ENCODE peak calls at places on chromosomes 11 and 22, in six cellular contexts. B, I, A, V, H and J are unnamed samples.

GRCh38 chr11:17395554-17395961 is 7.1 kb upstream of the KCNJ11 start:
- DNase-seq in H (no peak), V (no peak), B (no peak), I (no peak), A (no peak), J (no peak)

GRCh38 chr11:108624196-108624925 is 30.8 kb upstream of the EXPH5 start:
- DNase-seq in V (no peak), A (no peak), H (no peak), B (no peak), I (no peak), J (no peak)

GRCh38 chr11:102279641-102280170 is 37.6 kb upstream of the BIRC3 start:
- DNase-seq in I (no peak), V (peak), B (no peak), A (no peak), H (peak), J (no peak)

GRCh38 chr22:37781434-37782059 is 26.2 kb upstream of the GCAT start:
- DNase-seq in A (peak), H (no peak), I (no peak), B (no peak), V (peak), J (no peak)

GRCh38 chr11:105000797-105001196 is 22.2 kb downstream of the CASP5 start:
- DNase-seq in B (peak), V (peak), A (peak), H (no peak), I (no peak), J (no peak)

GRCh38 chr11:57556041-57556440 is 11.4 kb downstream of the UBE2L6 start:
- DNase-seq in V (no peak), H (no peak), A (no peak), I (peak), B (no peak), J (no peak)

GRCh38 chr11:57732661-57733060 is 8.6 kb upstream of the SELENOH start:
- DNase-seq in H (no peak), A (no peak), B (no peak), V (no peak), I (no peak), J (no peak)

GRCh38 chr11:133134561-133135173 is 397.6 kb downstream of the OPCML start:
- DNase-seq in H (peak), A (peak), V (peak), I (peak), B (peak), J (peak)

GRCh38 chr11:92540113-92540512 is 315.5 kb downstream of the FAT3 start:
- DNase-seq in A (no peak), V (no peak), B (no peak), H (no peak), I (no peak), J (no peak)

GRCh38 chr22:37552560-37553163 is 7.6 kb upstream of the CDC42EP1 start:
- DNase-seq in V (peak), H (no peak), B (no peak), I (no peak), A (peak), J (no peak)

GRCh38 chr11:125165111-125165663 is 636 bp downstream of the PKNOX2 start:
- DNase-seq in B (no peak), V (peak), H (no peak), I (no peak), A (no peak), J (no peak)

GRCh38 chr11:69209421-69209820 is 53.7 kb downstream of the SMIM38 start:
- DNase-seq in B (no peak), H (no peak), V (no peak), A (no peak), I (no peak), J (no peak)

GRCh38 chr11:113464416-113464815 is 10.8 kb downstream of the DRD2 start:
- DNase-seq in H (no peak), I (no peak), B (no peak), A (no peak), V (no peak), J (no peak)

GRCh38 chr11:7381937-7382336 is 103.4 kb upstream of the OLFML1 start:
- DNase-seq in I (no peak), A (no peak), H (no peak), B (no peak), V (no peak), J (no peak)

GRCh38 chr11:106644824-106645223 is 373.5 kb downstream of the GUCY1A2 start:
- DNase-seq in V (peak), B (no peak), H (peak), I (no peak), A (no peak), J (no peak)

GRCh38 chr11:60059052-60059451 is 2.6 kb downstream of the MS4A3 start:
- DNase-seq in B (no peak), A (no peak), H (no peak), I (no peak), V (no peak), J (no peak)

GRCh38 chr11:3855808-3856491 is 486 bp downstream of the STIM1 start:
- DNase-seq in A (peak), V (peak), B (no peak), H (no peak), I (peak), J (no peak)

GRCh38 chr22:20160041-20160440 is 9.2 kb upstream of the CCDC188 start:
- DNase-seq in I (no peak), A (no peak), B (no peak), V (no peak), H (no peak), J (no peak)

GRCh38 chr22:49687333-49687732 is 140.3 kb downstream of the BRD1 start:
- DNase-seq in A (no peak), B (no peak), H (no peak), V (no peak), I (no peak), J (no peak)

GRCh38 chr11:3015796-3016195 is 23.7 kb upstream of the NAP1L4 start:
- DNase-seq in A (no peak), I (no peak), B (no peak), V (peak), H (no peak), J (no peak)

GRCh38 chr11:121870202-121871045 is 245.6 kb downstream of the BLID start:
- DNase-seq in H (no peak), A (no peak), V (peak), B (no peak), I (no peak), J (no peak)

GRCh38 chr11:134275534-134276395 is at the start of gene GLB1L3:
- DNase-seq in H (no peak), I (no peak), B (no peak), A (peak), V (peak), J (peak)

GRCh38 chr11:636511-637332 is at the start of gene DRD4:
- DNase-seq in H (no peak), A (peak), B (no peak), I (no peak), V (peak), J (no peak)

GRCh38 chr11:72411623-72412532 is 22.5 kb downstream of the CLPB start:
- DNase-seq in A (no peak), V (no peak), I (no peak), B (no peak), H (no peak), J (no peak)

GRCh38 chr11:124276081-124276480 is 19.9 kb downstream of the OR8G5 start:
- DNase-seq in B (no peak), I (no peak), A (no peak), H (no peak), V (peak), J (no peak)

GRCh38 chr11:31366795-31367194 is 2.7 kb downstream of the DCDC1 start:
- DNase-seq in I (no peak), V (no peak), A (no peak), H (no peak), B (no peak), J (no peak)

GRCh38 chr11:46529086-46529905 is 64.5 kb downstream of the AMBRA1 start:
- DNase-seq in A (peak), H (peak), B (peak), I (peak), V (peak), J (peak)

GRCh38 chr22:20087319-20088262 is 7.5 kb downstream of the DGCR8 start:
- DNase-seq in V (no peak), A (no peak), I (no peak), B (no peak), H (no peak), J (no peak)

GRCh38 chr11:123375832-123376231 is 54.2 kb upstream of the GRAMD1B start:
- DNase-seq in H (no peak), V (no peak), A (no peak), B (no peak), I (no peak), J (no peak)

GRCh38 chr11:67633758-67634365 is 4.1 kb upstream of the NUDT8 start:
- DNase-seq in H (no peak), B (no peak), V (no peak), A (peak), I (no peak), J (no peak)
- H3K27ac ChIP-seq in H (no peak), B (no peak), V (no peak), A (no peak), I (no peak), J (no peak)

DNA sequence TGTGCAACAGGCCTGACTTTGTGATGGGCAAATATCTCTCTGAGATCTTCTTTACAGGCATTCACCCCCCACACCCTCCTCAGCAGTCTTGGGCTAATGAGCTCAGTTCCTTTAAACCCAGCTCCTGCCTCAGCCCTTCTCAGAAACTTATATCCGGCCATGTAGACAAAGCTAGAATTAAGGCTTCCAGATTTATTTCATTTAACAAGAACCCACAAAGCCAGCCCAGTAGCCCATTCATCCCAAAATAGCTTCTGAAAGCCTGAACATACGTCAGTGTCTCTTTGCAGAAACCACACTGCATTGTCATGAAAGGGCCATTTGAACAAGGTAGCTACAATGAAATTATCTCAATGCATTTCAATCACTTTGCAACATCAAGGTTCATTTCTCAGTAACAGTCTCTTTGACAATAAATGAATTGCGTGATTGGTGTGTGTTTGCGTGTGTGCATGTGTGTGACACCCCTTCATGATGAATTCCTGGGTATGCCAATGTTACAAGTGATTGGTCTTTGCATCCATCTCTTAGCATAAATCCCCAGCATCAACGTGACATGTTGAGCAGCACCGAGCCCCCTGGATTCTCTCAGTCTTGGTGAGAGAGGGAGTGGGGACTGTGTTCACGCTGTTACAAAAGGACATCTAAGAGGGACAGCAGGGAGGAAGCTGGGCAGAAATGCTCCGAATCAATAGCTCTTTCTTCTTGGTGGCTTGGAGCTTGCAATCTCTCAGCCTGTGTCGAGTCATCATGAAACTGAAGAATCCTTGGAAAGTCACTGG is 299.6 kb downstream of the KIRREL3 start:
- DNase-seq in A (no peak), H (no peak), I (no peak), V (peak), B (no peak), J (no peak)
- H3K27ac ChIP-seq in A (no peak), H (no peak), I (no peak), V (no peak), B (no peak), J (peak)

DNA sequence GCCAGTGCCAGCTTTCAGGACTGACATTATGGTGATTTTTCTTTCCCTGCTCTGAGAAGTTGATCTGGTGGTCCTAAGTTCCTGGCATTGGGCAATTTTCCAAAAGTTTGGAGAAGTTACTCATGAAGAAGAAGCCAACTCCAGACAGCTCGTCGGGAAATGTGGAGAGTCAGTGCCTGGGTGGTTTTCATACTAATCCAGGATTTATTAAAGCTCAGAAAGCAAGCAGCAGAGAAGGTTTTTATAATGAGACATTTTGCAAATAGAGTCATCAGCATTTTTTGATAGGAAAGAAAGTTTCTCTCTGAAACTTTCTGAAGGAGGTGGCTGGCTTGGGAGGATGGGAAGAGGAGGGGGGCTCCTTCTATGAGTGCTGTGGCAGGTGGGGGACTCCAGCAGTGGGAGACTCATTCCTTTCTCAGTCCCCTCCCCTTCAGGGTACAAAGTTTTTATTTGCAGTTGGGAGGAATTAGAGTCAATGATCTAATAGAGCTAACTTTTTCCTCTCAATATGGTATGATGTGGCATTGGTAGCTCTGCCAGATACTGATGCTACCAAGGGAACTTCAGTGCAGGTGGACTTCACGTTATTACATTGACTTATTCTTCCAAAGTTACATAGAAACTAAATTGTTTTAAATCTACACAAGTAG is 55.4 kb downstream of the LIF start:
- DNase-seq in V (peak), A (no peak), B (no peak), I (no peak), H (no peak), J (no peak)
- H3K27ac ChIP-seq in V (no peak), A (no peak), B (peak), I (no peak), H (no peak), J (no peak)

DNA sequence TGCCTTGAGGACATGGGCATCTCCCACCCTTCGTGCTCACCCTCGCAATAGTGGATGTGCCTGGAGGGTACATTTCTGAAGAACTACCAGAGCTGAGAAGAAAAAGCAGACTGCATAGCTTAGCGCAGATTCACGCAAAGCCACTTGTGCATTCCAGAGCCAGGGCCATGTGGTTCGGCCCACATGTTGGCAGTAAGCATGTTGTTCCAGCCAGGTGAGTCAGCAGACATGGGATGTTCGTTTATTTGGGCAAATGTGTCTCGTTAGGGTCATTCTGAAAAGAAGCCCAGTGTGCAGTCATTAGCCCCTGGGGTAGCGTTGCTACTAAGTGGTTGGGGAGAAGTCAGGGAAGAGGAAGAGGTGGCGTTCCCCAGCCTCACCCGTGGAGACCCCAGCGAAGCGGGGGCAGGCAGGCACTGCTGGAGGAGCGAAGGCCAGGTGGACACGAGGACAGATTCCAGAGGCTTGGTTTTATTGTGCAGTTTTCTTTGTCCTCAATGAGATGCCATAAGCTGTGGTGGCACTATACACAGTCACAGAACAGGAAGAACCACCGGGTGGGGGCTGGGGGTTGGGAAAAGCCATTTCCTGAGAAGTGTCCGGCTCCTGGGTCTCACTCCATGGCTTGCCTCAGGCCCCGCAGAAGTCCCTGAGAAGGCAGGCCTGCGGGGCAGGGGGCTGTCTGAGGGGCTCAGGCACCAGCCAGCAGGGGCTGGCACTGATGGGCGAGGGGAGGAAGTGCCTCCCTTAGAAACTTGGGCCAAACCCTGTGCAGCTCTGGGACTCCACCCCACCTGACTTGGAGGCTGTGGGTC is 5.0 kb downstream of the THY1 start:
- DNase-seq in A (peak), H (peak), B (no peak), I (no peak), V (peak), J (no peak)
- H3K27ac ChIP-seq in A (no peak), H (no peak), B (no peak), I (no peak), V (peak), J (peak)

GRCh38 chr11:19459240-19459639 is 218.5 kb upstream of the E2F8 start:
- DNase-seq in A (no peak), I (no peak), V (no peak), H (no peak), B (no peak), J (no peak)
- H3K27ac ChIP-seq in A (no peak), I (no peak), V (no peak), H (no peak), B (no peak), J (no peak)

DNA sequence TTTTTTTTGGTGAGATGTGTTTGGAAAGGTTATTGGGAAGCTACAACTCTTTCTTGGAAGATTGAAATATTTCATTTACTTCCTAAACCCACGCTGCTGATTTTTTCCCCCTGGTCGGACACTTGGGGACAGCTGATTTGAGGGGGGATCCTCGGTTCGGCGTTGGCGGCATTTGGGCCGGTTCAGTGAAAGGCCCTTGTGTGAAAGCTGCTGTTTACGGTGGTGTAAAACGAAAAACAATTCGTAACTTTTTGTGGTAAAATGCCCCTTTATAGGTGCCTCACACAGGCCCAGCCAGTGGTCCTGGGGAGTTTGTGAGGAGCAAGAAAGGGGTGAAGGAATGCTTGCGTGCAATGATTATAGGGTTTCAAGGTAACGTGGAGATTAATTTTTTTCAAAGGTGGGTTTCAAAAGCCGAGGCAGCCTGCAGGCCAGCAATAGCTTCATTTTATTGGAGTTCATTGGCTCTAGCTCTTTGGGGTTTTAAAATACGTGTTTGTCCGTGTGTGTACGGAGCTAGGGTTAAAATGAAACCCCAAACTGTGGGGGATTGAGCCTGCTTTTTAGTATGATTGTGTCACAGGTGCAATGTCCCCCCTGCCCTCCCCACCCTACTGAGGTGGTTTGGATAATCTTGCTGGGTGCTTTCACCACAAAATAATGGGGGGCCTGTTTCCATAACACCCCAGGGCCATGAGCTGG is 77.2 kb upstream of the PPARA start:
- DNase-seq in H (no peak), I (peak), V (peak), B (no peak), A (no peak), J (no peak)
- H3K27ac ChIP-seq in H (peak), I (peak), V (peak), B (peak), A (no peak), J (peak)

GRCh38 chr11:9677951-9678350 is 14.1 kb downstream of the SWAP70 start:
- DNase-seq in B (no peak), A (no peak), H (no peak), I (no peak), V (no peak), J (no peak)

GRCh38 chr11:9675691-9676090 is 11.8 kb downstream of the SWAP70 start:
- DNase-seq in A (peak), V (no peak), H (no peak), I (no peak), B (no peak), J (no peak)

GRCh38 chr11:9669954-9670353 is 6.1 kb downstream of the SWAP70 start:
- DNase-seq in H (no peak), I (no peak), B (no peak), A (no peak), V (no peak), J (no peak)

GRCh38 chr11:9672918-9673317 is 9.0 kb downstream of the SWAP70 start:
- DNase-seq in I (no peak), H (no peak), V (no peak), A (no peak), B (no peak), J (no peak)

GRCh38 chr11:9672288-9672916 is 8.5 kb downstream of the SWAP70 start:
- DNase-seq in V (no peak), H (no peak), I (no peak), B (no peak), A (no peak), J (no peak)
- H3K27ac ChIP-seq in V (no peak), H (no peak), I (no peak), B (no peak), A (no peak), J (no peak)

GRCh38 chr11:67271212-67271547 is 4.9 kb downstream of the GRK2 start:
- DNase-seq in B (no peak), V (no peak), I (no peak), A (no peak), H (no peak), J (no peak)
- H3K27ac ChIP-seq in B (no peak), V (no peak), I (peak), A (no peak), H (no peak), J (no peak)

GRCh38 chr11:120121336-120121735 is 16.6 kb downstream of the TRIM29 start:
- DNase-seq in B (no peak), I (no peak), A (no peak), V (no peak), H (no peak), J (no peak)
- H3K27ac ChIP-seq in B (no peak), I (no peak), A (no peak), V (no peak), H (no peak), J (no peak)

GRCh38 chr11:44823920-44824704 is 97.3 kb downstream of the TSPAN18 start:
- DNase-seq in H (no peak), V (no peak), A (peak), B (no peak), I (no peak), J (no peak)

GRCh38 chr11:44818110-44818509 is 91.3 kb downstream of the TSPAN18 start:
- DNase-seq in V (no peak), A (no peak), I (peak), B (no peak), H (no peak), J (no peak)

GRCh38 chr11:44823006-44823405 is 96.2 kb downstream of the TSPAN18 start:
- DNase-seq in A (peak), V (peak), H (no peak), I (no peak), B (no peak), J (no peak)

GRCh38 chr11:44825058-44825795 is 98.5 kb downstream of the TSPAN18 start:
- DNase-seq in V (no peak), I (no peak), B (no peak), H (no peak), A (no peak), J (no peak)

GRCh38 chr11:44822369-44822768 is 95.6 kb downstream of the TSPAN18 start:
- DNase-seq in A (no peak), I (no peak), B (no peak), H (no peak), V (no peak), J (no peak)
- H3K27ac ChIP-seq in A (no peak), I (no peak), B (no peak), H (no peak), V (no peak), J (no peak)